ENCODE peak calls at places on chromosomes 13 and 19, in nine cellular contexts. D is LNCaP clone FGC; R is nephron progenitor cell; G is mucosa of gallbladder; E is stimulated activated CD4-positive, alpha-beta T cell treated with anti-CD3 and anti-CD28 coated beads, Interleukin-4, amount 100 ng/mL, for 24 hours; T is activated CD8-positive, alpha-beta memory T cell treated with anti-CD3 and anti-CD28 coated beads for 1 hour; A is natural killer cell treated with Interleukin-12 subunit alpha and Interleukin-12 subunit beta and Interleukin-15 and Interleukin-18, amount 100 ng/mL, for 72 hours; W is IMR-90; Q is brain microvascular endothelial cell. M is an unnamed sample.

GRCh38 chr19:53158119-53158656 is 665 bp downstream of the ZNF347 start:
- DNase-seq in D (no peak), R (peak), G (peak), E (peak), T (no peak), A (peak), W (peak), Q (no peak), M (peak)

GRCh38 chr13:24851546-24851945 is 87.6 kb downstream of the RNF17 start:
- DNase-seq in D (no peak), R (no peak), G (no peak), E (no peak), T (no peak), A (no peak), W (peak), Q (no peak), M (no peak)

GRCh38 chr13:33126909-33127607 is 110.8 kb downstream of the KL start:
- DNase-seq in D (no peak), R (no peak), G (no peak), E (no peak), T (no peak), A (no peak), W (peak), Q (no peak), M (no peak)

GRCh38 chr19:17450264-17451075 is 2.0 kb upstream of the TMEM221 start:
- DNase-seq in D (no peak), R (no peak), G (no peak), E (peak), T (no peak), A (no peak), W (no peak), Q (no peak), M (peak)

GRCh38 chr19:53652476-53652875 is 20.7 kb downstream of the DPRX start:
- DNase-seq in D (no peak), R (no peak), G (no peak), E (no peak), T (no peak), A (no peak), W (no peak), Q (no peak), M (no peak)

GRCh38 chr13:77815330-77815729 is 103.3 kb downstream of the EDNRB start:
- DNase-seq in D (no peak), R (no peak), G (no peak), E (no peak), T (no peak), A (no peak), W (no peak), Q (no peak), M (no peak)

GRCh38 chr13:24985102-24985501 is 110.8 kb upstream of the PABPC3 start:
- DNase-seq in D (no peak), R (no peak), G (no peak), E (no peak), T (no peak), A (no peak), W (no peak), Q (no peak), M (no peak)

GRCh38 chr19:50333235-50333736 is 4.1 kb upstream of the KCNC3 start:
- DNase-seq in D (peak), R (peak), G (peak), E (peak), T (peak), A (peak), W (peak), Q (peak), M (peak)

GRCh38 chr19:12668937-12669271 is 2.3 kb downstream of the WDR83 start:
- DNase-seq in D (peak), R (peak), G (peak), E (peak), T (peak), A (peak), W (peak), Q (peak), M (peak)

GRCh38 chr13:51714663-51715168 is 89.2 kb downstream of the DHRS12 start:
- DNase-seq in D (no peak), R (no peak), G (no peak), E (no peak), T (no peak), A (no peak), W (peak), Q (peak), M (peak)

M was measured in T-helper 1 cell.